ENCODE peak calls at places on chromosomes 4 and X, in four cellular contexts. One of them, this sample, is unnamed.

GRCh38 chrX:149572743-149573142 is 14.5 kb downstream of the MAGEA9B start:
- DNase-seq in H9: no peak
- DNase-seq in IMR-90: no peak
- DNase-seq in H1: no peak
- DNase-seq in this sample: no peak

GRCh38 chrX:86002076-86002896 is 45.1 kb downstream of the CHM start:
- DNase-seq in H9: peak; percentile 87
- DNase-seq in IMR-90: peak; percentile 60
- DNase-seq in H1: peak; percentile 56
- DNase-seq in this sample: peak; percentile 90

GRCh38 chr4:2803624-2804448 is 11.0 kb downstream of the SH3BP2 start:
- DNase-seq in H9: no peak
- DNase-seq in IMR-90: no peak
- DNase-seq in H1: no peak
- DNase-seq in this sample: no peak

GRCh38 chrX:369563-370101 is 17.1 kb downstream of the PPP2R3B start:
- DNase-seq in H9: no peak
- DNase-seq in IMR-90: no peak
- DNase-seq in H1: no peak
- DNase-seq in this sample: no peak

GRCh38 chr4:146439999-146440398 is 81.7 kb downstream of the SLC10A7 start:
- DNase-seq in H9: no peak
- DNase-seq in IMR-90: no peak
- DNase-seq in H1: no peak
- DNase-seq in this sample: peak; percentile 40

GRCh38 chrX:134669378-134670098 is 11.3 kb upstream of the PLAC1 start:
- DNase-seq in H9: no peak
- DNase-seq in IMR-90: peak; percentile 93
- DNase-seq in H1: no peak
- DNase-seq in this sample: peak; percentile 60

GRCh38 chr4:150600821-150601445 is 19.0 kb downstream of the MAB21L2 start:
- DNase-seq in H9: no peak
- DNase-seq in IMR-90: no peak
- DNase-seq in H1: no peak
- DNase-seq in this sample: no peak

GRCh38 chrX:46637937-46638336 is 64.4 kb downstream of the CHST7 start:
- DNase-seq in H9: no peak
- DNase-seq in IMR-90: peak; percentile 39
- DNase-seq in H1: no peak
- DNase-seq in this sample: peak; percentile 51

GRCh38 chr4:80594696-80595095 is 259.2 kb downstream of the CFAP299 start:
- DNase-seq in H9: no peak
- DNase-seq in IMR-90: no peak
- DNase-seq in H1: no peak
- DNase-seq in this sample: no peak

GRCh38 chr4:173119818-173120217 is 48.8 kb upstream of the GALNT7 start:
- DNase-seq in H9: no peak
- DNase-seq in IMR-90: no peak
- DNase-seq in H1: no peak
- DNase-seq in this sample: no peak

GRCh38 chr4:73485596-73485995 is 4.1 kb downstream of the AFM start:
- DNase-seq in H9: no peak
- DNase-seq in IMR-90: no peak
- DNase-seq in H1: no peak
- DNase-seq in this sample: no peak

GRCh38 chr4:153452661-153453378 is 13.3 kb upstream of the TMEM131L start:
- DNase-seq in H9: no peak
- DNase-seq in IMR-90: no peak
- DNase-seq in H1: no peak
- DNase-seq in this sample: no peak

GRCh38 chrX:150575415-150575814 is 7.0 kb downstream of the MTM1 start:
- DNase-seq in H9: no peak
- DNase-seq in IMR-90: peak; percentile 33
- DNase-seq in H1: no peak
- DNase-seq in this sample: no peak

GRCh38 chr4:140243345-140243753 is 89.4 kb upstream of the MAML3 start:
- DNase-seq in H9: no peak
- DNase-seq in IMR-90: no peak
- DNase-seq in H1: no peak
- DNase-seq in this sample: no peak

DNA sequence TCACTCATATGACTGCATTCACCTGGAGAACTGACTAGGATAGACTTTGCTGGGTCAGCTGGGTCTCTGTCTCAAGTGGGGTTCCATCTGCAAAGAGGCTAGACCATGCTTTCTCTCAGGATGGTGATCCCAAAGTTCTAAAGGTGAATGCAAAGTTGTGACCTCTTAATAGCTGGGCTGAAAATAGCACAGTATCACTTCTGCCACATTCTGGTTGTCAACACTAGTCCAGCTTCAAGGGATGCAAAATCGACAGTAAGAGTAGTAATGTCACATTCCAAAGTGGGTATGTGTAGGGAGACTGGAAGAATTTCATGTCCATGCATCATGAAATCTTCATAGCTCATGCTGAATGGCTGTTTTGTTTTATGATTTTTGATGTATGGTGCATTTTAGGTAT is 414.6 kb downstream of the PCDH7 start:
- DNase-seq in H9: no peak
- DNase-seq in IMR-90: no peak
- DNase-seq in H1: no peak
- DNase-seq in this sample: no peak
- H3K56ac ChIP-seq in H9: no peak overlapping the region
- H3K56ac ChIP-seq in IMR-90: no peak overlapping the region
- H3K56ac ChIP-seq in H1: no peak overlapping the region
- H3K56ac ChIP-seq in this sample: no peak overlapping the region

GRCh38 chr4:143335979-143336827 is 473 bp upstream of the GAB1 start:
- DNase-seq in H9: peak; percentile 95
- DNase-seq in IMR-90: peak; percentile 90
- DNase-seq in H1: peak; percentile 90
- DNase-seq in this sample: peak; percentile 98
- H3K23ac ChIP-seq in H9: no peak overlapping the region
- H3K23ac ChIP-seq in IMR-90: peak overlapping the region; percentile 90
- H3K23ac ChIP-seq in H1: no peak overlapping the region
- H3K23ac ChIP-seq in this sample: no peak overlapping the region

DNA sequence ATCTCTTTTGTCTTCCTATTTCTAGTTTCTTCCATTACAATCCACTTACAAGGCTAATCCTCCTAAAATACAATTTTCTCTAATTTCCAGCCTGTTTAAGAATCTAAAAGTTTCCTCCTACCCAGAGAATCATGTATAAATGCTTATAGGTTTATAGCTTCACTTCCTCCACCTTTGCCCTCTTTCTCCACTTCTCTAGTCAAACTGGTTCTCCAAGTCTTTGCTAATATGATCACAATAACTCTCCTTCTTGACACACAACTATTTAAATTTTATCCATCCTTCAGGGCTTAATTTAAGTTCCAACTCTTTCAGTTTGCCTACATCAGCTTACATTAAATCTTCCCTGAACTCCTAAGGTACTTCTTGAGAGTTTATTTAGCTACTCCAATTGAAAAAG is 69.2 kb downstream of the RPS6KA6 start:
- DNase-seq in H9: no peak
- DNase-seq in IMR-90: no peak
- DNase-seq in H1: no peak
- DNase-seq in this sample: no peak
- H3K56ac ChIP-seq in H9: no peak overlapping the region
- H3K56ac ChIP-seq in IMR-90: no peak overlapping the region
- H3K56ac ChIP-seq in H1: no peak overlapping the region
- H3K56ac ChIP-seq in this sample: no peak overlapping the region

DNA sequence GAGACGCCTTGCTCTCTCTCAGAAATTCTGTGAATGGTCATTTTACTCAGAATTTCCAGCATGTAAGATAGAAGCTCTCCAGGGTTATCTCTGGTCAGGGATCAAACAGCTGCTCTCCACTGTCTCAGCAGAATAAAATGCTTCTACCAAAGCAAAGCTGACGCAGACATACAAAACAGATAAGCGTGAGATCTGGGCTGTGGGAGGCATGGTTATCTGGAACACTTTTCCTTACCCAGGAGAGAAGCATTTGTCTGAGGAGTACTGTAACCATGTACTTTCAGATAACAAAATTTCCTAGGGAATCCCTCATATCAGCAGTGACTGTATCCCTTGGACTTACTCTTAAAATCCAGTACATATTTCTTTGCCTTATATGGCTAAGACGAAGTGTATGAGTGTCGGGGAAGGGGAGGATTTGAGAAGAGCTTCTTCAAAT is 121.7 kb upstream of the TSPAN5 start:
- DNase-seq in H9: no peak
- DNase-seq in IMR-90: peak; percentile 85
- DNase-seq in H1: no peak
- DNase-seq in this sample: peak; percentile 39
- H3K23ac ChIP-seq in H9: no peak overlapping the region
- H3K23ac ChIP-seq in IMR-90: no peak overlapping the region
- H3K23ac ChIP-seq in H1: no peak overlapping the region
- H3K23ac ChIP-seq in this sample: no peak overlapping the region

This sample was measured in mesendoderm.